ENCODE peak calls at places on chromosomes 12 and 14, in six cellular contexts. One of them, this sample, is unnamed.

GRCh38 chr14:63854330-63854729 is 1.5 kb downstream of the SYNE2 start:
- DNase-seq in pancreas: no peak
- DNase-seq in psoas muscle: no peak
- DNase-seq in keratinocyte: no peak
- DNase-seq in adrenal gland: no peak
- DNase-seq in AG04450: no peak
- DNase-seq in this sample: no peak

GRCh38 chr12:106645074-106645421 is 62.2 kb downstream of the RFX4 start:
- DNase-seq in keratinocyte: no peak
- DNase-seq in adrenal gland: no peak
- DNase-seq in AG04450: no peak
- DNase-seq in psoas muscle: peak
- DNase-seq in pancreas: peak
- DNase-seq in this sample: peak

GRCh38 chr12:118850244-118850825 is 131.0 kb upstream of the SRRM4 start:
- DNase-seq in adrenal gland: no peak
- DNase-seq in AG04450: no peak
- DNase-seq in psoas muscle: no peak
- DNase-seq in keratinocyte: no peak
- DNase-seq in pancreas: no peak
- DNase-seq in this sample: no peak

GRCh38 chr12:65305346-65305950 is 27.0 kb downstream of the MSRB3 start:
- DNase-seq in pancreas: no peak
- DNase-seq in keratinocyte: no peak
- DNase-seq in psoas muscle: no peak
- DNase-seq in adrenal gland: no peak
- DNase-seq in AG04450: no peak
- DNase-seq in this sample: no peak

GRCh38 chr12:93989913-93990312 is 158.5 kb upstream of the PLXNC1 start:
- DNase-seq in pancreas: no peak
- DNase-seq in AG04450: no peak
- DNase-seq in psoas muscle: no peak
- DNase-seq in adrenal gland: no peak
- DNase-seq in keratinocyte: no peak
- DNase-seq in this sample: no peak

GRCh38 chr12:90519285-90519684 is 435.7 kb downstream of the CCER1 start:
- DNase-seq in keratinocyte: no peak
- DNase-seq in AG04450: no peak
- DNase-seq in pancreas: no peak
- DNase-seq in psoas muscle: no peak
- DNase-seq in adrenal gland: no peak
- DNase-seq in this sample: no peak

GRCh38 chr12:66066071-66066928 is 64.2 kb downstream of the LLPH start:
- DNase-seq in pancreas: no peak
- DNase-seq in psoas muscle: no peak
- DNase-seq in adrenal gland: no peak
- DNase-seq in keratinocyte: no peak
- DNase-seq in AG04450: peak
- DNase-seq in this sample: no peak

GRCh38 chr12:2555487-2556082 is 239.2 kb upstream of the FKBP4 start:
- DNase-seq in adrenal gland: no peak
- DNase-seq in psoas muscle: no peak
- DNase-seq in AG04450: no peak
- DNase-seq in keratinocyte: no peak
- DNase-seq in pancreas: no peak
- DNase-seq in this sample: no peak

GRCh38 chr12:94560416-94561221 is 89.7 kb downstream of the TMCC3 start:
- DNase-seq in psoas muscle: no peak
- DNase-seq in adrenal gland: peak
- DNase-seq in pancreas: no peak
- DNase-seq in AG04450: no peak
- DNase-seq in keratinocyte: peak
- DNase-seq in this sample: peak

GRCh38 chr12:93050026-93050747 is 121.1 kb upstream of the EEA1 start:
- DNase-seq in pancreas: no peak
- DNase-seq in adrenal gland: no peak
- DNase-seq in AG04450: peak
- DNase-seq in keratinocyte: no peak
- DNase-seq in psoas muscle: no peak
- DNase-seq in this sample: no peak

GRCh38 chr14:67280506-67280905 is 39.3 kb downstream of the PALS1 start:
- DNase-seq in AG04450: no peak
- DNase-seq in adrenal gland: no peak
- DNase-seq in psoas muscle: no peak
- DNase-seq in pancreas: no peak
- DNase-seq in keratinocyte: no peak
- DNase-seq in this sample: no peak

GRCh38 chr14:103735815-103736545 is 20.4 kb downstream of the ZFYVE21 start:
- DNase-seq in pancreas: no peak
- DNase-seq in keratinocyte: no peak
- DNase-seq in psoas muscle: no peak
- DNase-seq in AG04450: no peak
- DNase-seq in adrenal gland: no peak
- DNase-seq in this sample: no peak

GRCh38 chr14:103736546-103737431 is 21.2 kb downstream of the ZFYVE21 start:
- DNase-seq in AG04450: no peak
- DNase-seq in pancreas: no peak
- DNase-seq in psoas muscle: no peak
- DNase-seq in adrenal gland: peak
- DNase-seq in keratinocyte: no peak
- DNase-seq in this sample: no peak

GRCh38 chr14:103739466-103739792 is 23.8 kb downstream of the ZFYVE21 start:
- DNase-seq in psoas muscle: no peak
- DNase-seq in pancreas: no peak
- DNase-seq in AG04450: no peak
- DNase-seq in keratinocyte: no peak
- DNase-seq in adrenal gland: no peak
- DNase-seq in this sample: no peak

GRCh38 chr14:103738706-103739451 is 23.3 kb downstream of the ZFYVE21 start:
- DNase-seq in AG04450: no peak
- DNase-seq in psoas muscle: no peak
- DNase-seq in adrenal gland: no peak
- DNase-seq in pancreas: no peak
- DNase-seq in keratinocyte: no peak
- DNase-seq in this sample: no peak

DNA sequence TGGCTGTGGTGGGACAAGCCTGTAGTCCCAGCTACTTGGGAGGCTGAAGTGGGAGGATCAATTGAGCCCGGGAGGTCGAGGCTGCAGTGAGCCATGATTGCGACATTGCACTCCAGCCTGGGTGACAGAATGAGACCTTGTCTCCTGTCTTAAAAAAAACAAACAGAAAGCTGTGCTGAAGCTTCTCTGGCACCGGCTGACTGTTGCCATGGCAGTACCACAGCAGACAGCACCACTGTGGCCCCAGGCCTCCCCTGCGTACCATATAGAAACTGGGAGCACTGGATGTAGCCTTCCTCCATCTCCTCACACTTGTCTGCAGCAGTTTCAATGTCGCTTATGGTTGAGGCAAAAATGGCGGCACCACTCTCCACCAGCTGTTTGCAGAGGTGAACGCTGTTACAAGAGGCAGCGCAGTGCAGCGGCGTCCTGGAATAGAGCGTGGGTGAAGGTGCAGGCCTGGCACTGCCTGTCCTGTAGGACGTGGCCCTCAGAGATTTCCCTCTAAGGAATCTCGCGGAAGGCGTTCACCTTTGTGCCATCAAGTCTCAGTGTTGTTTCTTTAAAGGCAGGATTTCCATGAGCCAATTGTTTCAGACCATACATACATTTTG is 21.9 kb downstream of the ZFYVE21 start:
- DNase-seq in AG04450: no peak
- DNase-seq in adrenal gland: peak
- DNase-seq in pancreas: no peak
- DNase-seq in psoas muscle: no peak
- DNase-seq in keratinocyte: no peak
- DNase-seq in this sample: no peak
- H3K27ac ChIP-seq in AG04450: no peak
- H3K27ac ChIP-seq in adrenal gland: no peak
- H3K27ac ChIP-seq in pancreas: no peak
- H3K27ac ChIP-seq in psoas muscle: no peak
- H3K27ac ChIP-seq in keratinocyte: no peak
- H3K27ac ChIP-seq in this sample: no peak

DNA sequence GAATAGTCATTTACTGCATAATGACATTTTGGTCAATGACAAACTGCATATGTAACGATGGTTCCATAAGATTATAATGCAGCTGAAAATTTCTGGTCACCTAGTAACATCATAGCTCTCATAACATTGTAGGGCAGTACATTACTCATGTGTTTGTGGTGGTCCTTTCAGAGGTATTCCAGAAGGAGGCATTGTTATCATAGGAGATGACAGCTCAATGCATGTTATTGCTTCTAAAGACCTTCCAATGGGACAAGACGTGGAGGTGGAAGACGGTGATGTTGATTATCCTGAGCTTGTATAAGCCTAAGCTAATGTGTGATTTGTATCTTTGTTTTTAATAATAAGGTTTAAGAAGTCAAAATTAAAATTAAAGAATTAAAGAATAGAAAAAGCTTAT is 43.8 kb upstream of the TSPAN11 start:
- DNase-seq in psoas muscle: no peak
- DNase-seq in AG04450: no peak
- DNase-seq in pancreas: no peak
- DNase-seq in keratinocyte: no peak
- DNase-seq in adrenal gland: no peak
- DNase-seq in this sample: no peak
- TF ChIP-seq CTCF in psoas muscle: no peak
- TF ChIP-seq CTCF in AG04450: no peak
- TF ChIP-seq CTCF in pancreas: no peak
- TF ChIP-seq CTCF in keratinocyte: no peak
- TF ChIP-seq CTCF in adrenal gland: no peak
- TF ChIP-seq CTCF in this sample: no peak

GRCh38 chr12:111434680-111435338 is 29.1 kb downstream of the SH2B3 start:
- DNase-seq in AG04450: no peak
- DNase-seq in adrenal gland: peak
- DNase-seq in psoas muscle: peak
- DNase-seq in keratinocyte: no peak
- DNase-seq in pancreas: peak
- DNase-seq in this sample: peak

GRCh38 chr12:111437816-111438454 is 32.2 kb downstream of the SH2B3 start:
- DNase-seq in psoas muscle: no peak
- DNase-seq in adrenal gland: peak
- DNase-seq in AG04450: no peak
- DNase-seq in pancreas: no peak
- DNase-seq in keratinocyte: peak
- DNase-seq in this sample: peak

GRCh38 chr12:111435661-111436201 is 30.0 kb downstream of the SH2B3 start:
- DNase-seq in AG04450: no peak
- DNase-seq in keratinocyte: no peak
- DNase-seq in pancreas: no peak
- DNase-seq in adrenal gland: no peak
- DNase-seq in psoas muscle: no peak
- DNase-seq in this sample: no peak

GRCh38 chr12:111436811-111437210 is 31.1 kb downstream of the SH2B3 start:
- DNase-seq in keratinocyte: no peak
- DNase-seq in AG04450: no peak
- DNase-seq in pancreas: no peak
- DNase-seq in psoas muscle: no peak
- DNase-seq in adrenal gland: no peak
- DNase-seq in this sample: no peak

DNA sequence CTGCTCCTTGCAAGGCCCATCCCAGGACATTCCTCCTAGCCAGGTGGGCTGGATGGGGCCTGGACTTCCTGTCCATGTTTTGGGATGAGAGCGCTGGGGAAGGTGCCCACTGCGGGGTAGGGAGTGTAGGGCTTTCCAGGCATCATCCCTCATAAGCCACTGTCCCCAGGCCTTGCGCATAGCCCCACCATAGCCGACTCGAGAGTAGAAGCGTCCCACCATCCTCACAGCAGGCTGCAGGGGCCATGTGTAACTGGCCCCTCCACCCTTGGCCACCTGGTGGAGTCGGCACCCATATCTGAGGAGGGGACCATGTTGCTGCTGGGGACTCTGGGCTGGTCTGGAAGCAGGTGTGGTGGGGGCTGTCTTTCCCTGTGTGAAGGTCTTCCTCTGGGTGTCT is 30.5 kb downstream of the SH2B3 start:
- DNase-seq in keratinocyte: no peak
- DNase-seq in pancreas: no peak
- DNase-seq in AG04450: no peak
- DNase-seq in psoas muscle: no peak
- DNase-seq in adrenal gland: no peak
- DNase-seq in this sample: no peak
- H3K27ac ChIP-seq in keratinocyte: no peak
- H3K27ac ChIP-seq in pancreas: no peak
- H3K27ac ChIP-seq in AG04450: peak
- H3K27ac ChIP-seq in psoas muscle: no peak
- H3K27ac ChIP-seq in adrenal gland: no peak
- H3K27ac ChIP-seq in this sample: peak

GRCh38 chr12:47772738-47773061 is 338 bp upstream of the SLC48A1 start:
- DNase-seq in AG04450: no peak
- DNase-seq in adrenal gland: no peak
- DNase-seq in pancreas: no peak
- DNase-seq in psoas muscle: no peak
- DNase-seq in keratinocyte: no peak
- DNase-seq in this sample: no peak

GRCh38 chr12:47773858-47774580 is 981 bp downstream of the SLC48A1 start:
- DNase-seq in psoas muscle: no peak
- DNase-seq in pancreas: no peak
- DNase-seq in AG04450: no peak
- DNase-seq in keratinocyte: no peak
- DNase-seq in adrenal gland: no peak
- DNase-seq in this sample: no peak

GRCh38 chr12:47774664-47775063 is 1.6 kb downstream of the SLC48A1 start:
- DNase-seq in pancreas: no peak
- DNase-seq in adrenal gland: no peak
- DNase-seq in AG04450: no peak
- DNase-seq in keratinocyte: no peak
- DNase-seq in psoas muscle: peak
- DNase-seq in this sample: no peak

GRCh38 chr12:47772094-47772660 is 861 bp upstream of the SLC48A1 start:
- DNase-seq in adrenal gland: no peak
- DNase-seq in keratinocyte: no peak
- DNase-seq in pancreas: no peak
- DNase-seq in psoas muscle: no peak
- DNase-seq in AG04450: no peak
- DNase-seq in this sample: no peak

GRCh38 chr12:47773062-47773857 is at the start of gene SLC48A1:
- DNase-seq in keratinocyte: no peak
- DNase-seq in AG04450: no peak
- DNase-seq in adrenal gland: peak
- DNase-seq in pancreas: peak
- DNase-seq in psoas muscle: peak
- DNase-seq in this sample: peak
- TF ChIP-seq CTCF in keratinocyte: peak
- TF ChIP-seq CTCF in AG04450: peak
- TF ChIP-seq CTCF in adrenal gland: no peak
- TF ChIP-seq CTCF in pancreas: no peak
- TF ChIP-seq CTCF in psoas muscle: peak
- TF ChIP-seq CTCF in this sample: peak

This sample was measured in colonic mucosa.